ENCODE peak calls at places on chromosomes 6 and 20, in six cellular contexts. E is aorta; Q is RWPE2; F is small intestine; U is BJ; X is CD4-positive, CD25-positive, alpha-beta regulatory T cell. S is an unnamed sample. For H3K36me3 and H3K27me3, the result is how much of the 10 kb centered on the place peaks cover.

GRCh38 chr6:111552241-111552744 is 53.4 kb downstream of the TRAF3IP2 start:
- DNase-seq in X (no peak), U (peak), E (peak), Q (no peak), F (peak), S (no peak)

GRCh38 chr6:32954983-32955802 is 2.3 kb upstream of the HLA-DMA start:
- DNase-seq in Q (no peak), U (no peak), X (peak), E (no peak), F (peak), S (peak)

GRCh38 chr6:167988945-167989841 is 8.3 kb upstream of the KIF25 start:
- DNase-seq in U (no peak), F (no peak), X (no peak), Q (no peak), E (no peak), S (no peak)

GRCh38 chr6:8219352-8219943 is 117.1 kb upstream of the EEF1E1 start:
- DNase-seq in F (peak), U (no peak), E (no peak), X (peak), Q (no peak), S (no peak)

GRCh38 chr20:19969507-19970255 is 47.5 kb upstream of the NAA20 start:
- DNase-seq in F (no peak), E (no peak), U (no peak), Q (no peak), X (no peak), S (no peak)

GRCh38 chr20:5945963-5946362 is 4.4 kb downstream of the TRMT6 start:
- DNase-seq in U (no peak), Q (no peak), E (no peak), F (no peak), X (no peak), S (peak)

GRCh38 chr6:38933426-38933825 is 115.2 kb upstream of the GLP1R start:
- DNase-seq in U (no peak), F (peak), X (peak), Q (no peak), E (no peak), S (no peak)

GRCh38 chr6:139988702-139989101 is 614.3 kb upstream of the CITED2 start:
- DNase-seq in X (no peak), Q (no peak), E (no peak), U (no peak), F (no peak), S (no peak)

GRCh38 chr6:107064579-107065065 is 36.6 kb downstream of the MTRES1 start:
- DNase-seq in F (peak), Q (no peak), E (no peak), U (no peak), X (peak), S (no peak)

GRCh38 chr20:23235173-23236027 is 115.2 kb upstream of the NXT1 start:
- DNase-seq in X (peak), U (no peak), F (peak), Q (no peak), E (peak), S (no peak)

GRCh38 chr6:68638225-68638900 is 3.3 kb downstream of the ADGRB3 start:
- DNase-seq in Q (no peak), E (peak), F (no peak), U (no peak), X (peak), S (no peak)

GRCh38 chr6:139367810-139368321 is 6.6 kb downstream of the CITED2 start:
- DNase-seq in U (no peak), F (no peak), E (no peak), X (peak), Q (no peak), S (no peak)

GRCh38 chr6:68226460-68226859 is 408.6 kb upstream of the ADGRB3 start:
- DNase-seq in U (no peak), X (no peak), Q (no peak), F (no peak), E (no peak), S (no peak)

GRCh38 chr6:142820336-142821016 is 124.5 kb downstream of the HIVEP2 start:
- DNase-seq in Q (no peak), U (no peak), E (no peak), F (no peak), X (peak), S (no peak)

GRCh38 chr20:38872036-38872435 is 54.2 kb upstream of the FAM83D start:
- DNase-seq in E (no peak), F (peak), Q (no peak), U (no peak), X (no peak), S (no peak)

GRCh38 chr6:15401769-15402250 is 155.9 kb downstream of the JARID2 start:
- DNase-seq in Q (no peak), F (peak), E (no peak), U (no peak), X (no peak), S (no peak)

GRCh38 chr6:148723484-148723883 is 23.3 kb upstream of the UST start:
- DNase-seq in U (peak), Q (no peak), F (no peak), E (no peak), X (no peak), S (no peak)

GRCh38 chr20:6489361-6490154 is 277.9 kb upstream of the BMP2 start:
- DNase-seq in E (no peak), Q (no peak), X (no peak), U (no peak), F (peak), S (no peak)

GRCh38 chr20:14062786-14063185 is 67.5 kb downstream of the MACROD2 start:
- DNase-seq in Q (no peak), U (no peak), E (no peak), F (no peak), X (no peak), S (no peak)

GRCh38 chr20:23301436-23302050 is 49.0 kb upstream of the NXT1 start:
- DNase-seq in U (no peak), F (no peak), Q (peak), X (no peak), E (no peak), S (no peak)

GRCh38 chr6:1496836-1497592 is 107.6 kb downstream of the FOXF2 start:
- DNase-seq in U (no peak), F (no peak), X (no peak), Q (no peak), E (no peak), S (no peak)

GRCh38 chr6:160007581-160007980 is 38.7 kb downstream of the IGF2R start:
- DNase-seq in X (no peak), F (no peak), E (no peak), Q (no peak), U (no peak), S (no peak)

GRCh38 chr6:131000544-131000943 is 62.5 kb downstream of the EPB41L2 start:
- DNase-seq in Q (no peak), E (no peak), U (no peak), F (peak), X (no peak), S (no peak)

GRCh38 chr6:71012871-71013456 is 56.1 kb upstream of the B3GAT2 start:
- DNase-seq in F (peak), E (no peak), Q (no peak), X (peak), U (no peak), S (no peak)

GRCh38 chr6:122947355-122947754 is 48.7 kb upstream of the CLVS2 start:
- DNase-seq in F (peak), E (no peak), X (no peak), U (no peak), Q (no peak), S (no peak)

GRCh38 chr6:53347250-53347920 is 1.4 kb downstream of the ELOVL5 start:
- DNase-seq in Q (no peak), X (peak), F (peak), U (no peak), E (no peak), S (no peak)

GRCh38 chr6:109939654-109940053 is 38.5 kb upstream of the GPR6 start:
- DNase-seq in F (no peak), X (no peak), Q (no peak), E (no peak), U (no peak), S (no peak)

GRCh38 chr20:1946442-1946761 is 47.5 kb downstream of the PDYN start:
- DNase-seq in Q (no peak), F (no peak), X (no peak), E (no peak), U (no peak), S (no peak)
- H3K4me3 ChIP-seq in Q (no peak), F (no peak), X (no peak), E (peak), U (no peak), S (no peak)

GRCh38 chr6:57307850-57308249 is 9.6 kb upstream of the PRIM2 start:
- DNase-seq in F (no peak), E (no peak), X (no peak), Q (no peak), U (no peak), S (no peak)
- H3K36me3 ChIP-seq in F (under half), E (under half), X (under half), Q (under half), U (under half), S (under half)

GRCh38 chr20:46940616-46941015 is 46.0 kb downstream of the EYA2 start:
- DNase-seq in E (no peak), X (no peak), F (no peak), U (no peak), Q (no peak), S (no peak)
- H3K27me3 ChIP-seq in E (under half), X (under half), F (under half), U (under half), Q (under half), S (under half)

GRCh38 chr20:12740647-12741046 is 268.1 kb upstream of the SPTLC3 start:
- DNase-seq in U (no peak), X (no peak), F (no peak), Q (no peak), E (no peak), S (no peak)
- H3K4me3 ChIP-seq in U (no peak), X (no peak), F (no peak), Q (no peak), E (no peak), S (no peak)

GRCh38 chr20:62364911-62365736 is 2.0 kb downstream of the LAMA5 start:
- DNase-seq in E (peak), U (no peak), Q (peak), F (no peak), X (no peak), S (no peak)

GRCh38 chr20:62362590-62362940 is 4.5 kb downstream of the LAMA5 start:
- DNase-seq in U (no peak), Q (peak), F (no peak), X (no peak), E (no peak), S (no peak)

GRCh38 chr20:62362991-62363919 is 3.9 kb downstream of the LAMA5 start:
- DNase-seq in F (no peak), Q (peak), X (no peak), U (no peak), E (peak), S (no peak)

GRCh38 chr20:62365814-62366369 is 1.2 kb downstream of the LAMA5 start:
- DNase-seq in U (no peak), Q (peak), F (no peak), X (no peak), E (peak), S (no peak)

DNA sequence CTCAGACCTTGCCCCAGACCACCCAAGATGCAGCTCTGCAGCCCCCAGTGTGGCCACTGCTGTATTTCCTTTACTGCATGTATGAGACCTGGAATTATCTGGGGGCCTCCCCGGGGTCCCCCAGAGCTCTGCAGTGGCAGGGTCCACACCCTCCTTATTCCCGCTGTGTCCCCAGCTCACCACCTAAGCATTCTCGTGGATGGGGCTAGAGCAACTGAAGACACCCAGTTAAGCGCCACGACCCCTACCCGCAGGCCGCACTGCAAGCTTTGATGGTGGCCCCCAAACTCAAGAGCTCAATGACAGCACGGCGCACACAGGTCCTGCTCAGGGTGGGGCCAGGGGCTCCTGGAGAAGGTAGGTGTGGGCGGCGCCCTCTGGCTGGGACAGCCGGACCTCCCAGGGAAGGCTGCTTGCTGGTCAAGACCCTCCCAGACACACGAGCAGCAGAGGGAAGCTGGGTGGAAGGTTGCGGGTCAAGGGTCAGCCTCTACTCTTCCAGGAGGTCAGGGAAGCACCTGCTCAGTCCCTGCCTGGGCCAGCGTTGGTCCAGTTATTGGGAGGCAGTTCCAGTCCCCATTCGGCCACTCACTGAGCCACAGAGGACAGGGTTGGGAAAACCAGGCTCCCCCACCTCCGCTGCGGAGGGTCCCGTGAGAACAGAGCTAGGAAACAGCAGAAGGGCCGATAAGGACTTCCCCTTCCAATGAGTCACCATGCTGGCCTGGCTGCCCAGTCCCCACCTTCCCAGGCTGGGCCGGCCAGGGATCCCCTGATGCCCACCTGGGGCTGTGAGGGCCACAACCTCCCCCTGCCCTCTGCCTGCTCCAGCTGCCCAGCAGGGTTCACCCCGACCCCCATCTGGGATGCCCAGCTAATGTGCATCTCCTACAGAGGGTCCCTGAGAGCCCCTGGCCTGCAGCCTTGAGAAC is 2.9 kb downstream of the LAMA5 start:
- DNase-seq in F (no peak), E (peak), Q (peak), X (no peak), U (no peak), S (no peak)
- H3K36me3 ChIP-seq in F (under half), E (under half), Q (half or more), X (under half), U (under half), S (under half)

GRCh38 chr20:57876163-57876562 is 166.3 kb upstream of the PMEPA1 start:
- DNase-seq in X (no peak), F (no peak), E (no peak), U (no peak), Q (no peak), S (no peak)

GRCh38 chr20:57879437-57880115 is 169.8 kb upstream of the PMEPA1 start:
- DNase-seq in U (no peak), F (no peak), Q (no peak), E (no peak), X (no peak), S (no peak)

GRCh38 chr20:57878803-57879424 is 169.1 kb upstream of the PMEPA1 start:
- DNase-seq in E (no peak), Q (no peak), X (no peak), U (no peak), F (no peak), S (no peak)

GRCh38 chr20:57877131-57877784 is 167.4 kb upstream of the PMEPA1 start:
- DNase-seq in F (peak), Q (no peak), U (no peak), X (no peak), E (no peak), S (no peak)

DNA sequence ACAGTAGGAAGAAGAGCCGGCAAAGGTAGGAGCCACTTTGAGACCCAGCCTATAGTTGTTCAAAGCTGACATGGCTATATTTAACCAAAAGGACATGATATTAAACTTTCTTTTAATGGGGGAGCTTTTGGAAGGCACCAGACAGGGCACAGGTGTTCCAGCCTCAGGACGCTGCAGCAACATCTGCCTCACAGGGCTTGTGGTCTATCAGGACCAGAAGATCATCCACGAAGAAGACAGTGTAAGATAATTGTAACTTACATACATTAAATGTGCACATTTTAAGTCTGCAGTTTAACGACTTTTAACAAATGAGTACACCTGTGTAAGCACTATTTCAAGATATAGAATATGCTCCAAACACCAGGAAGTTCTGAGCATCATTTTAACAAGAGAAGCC is 168.2 kb upstream of the PMEPA1 start:
- DNase-seq in F (no peak), X (no peak), Q (no peak), E (no peak), U (no peak), S (no peak)
- H3K27me3 ChIP-seq in F (under half), X (under half), Q (under half), E (under half), U (under half), S (half or more)